ENCODE peak calls at places on chromosomes 12 and 14, in seven cellular contexts. K, F, D, S, J, U and G are unnamed samples.
A peak's percentile ranks its signal among the peaks of the same experiment; 100 is the strongest.

GRCh38 chr12:40254455-40255085 is 29.8 kb downstream of the LRRK2 start:
- DNase-seq in S (no peak), J (no peak), U (no peak), D (no peak), F (no peak), K (peak; percentile 58), G (no peak)

GRCh38 chr12:84174115-84174514 is 738.5 kb downstream of the SLC6A15 start:
- DNase-seq in S (no peak), J (no peak), U (no peak), K (no peak), D (no peak), F (no peak), G (no peak)

GRCh38 chr14:34711169-34711568 is 3.2 kb downstream of the CFL2 start:
- DNase-seq in S (peak; percentile 70), K (peak; percentile 71), J (no peak), D (peak; percentile 67), U (peak; percentile 33), F (peak; percentile 92), G (peak; percentile 73)

GRCh38 chr14:55052259-55052930 is 948 bp downstream of the MAPK1IP1L start:
- DNase-seq in D (peak; percentile 32), S (peak; percentile 38), U (peak; percentile 33), J (no peak), F (peak; percentile 20), K (peak; percentile 39), G (peak; percentile 48)

GRCh38 chr12:1013618-1014489 is 22.8 kb downstream of the ERC1 start:
- DNase-seq in D (no peak), F (peak; percentile 90), K (peak; percentile 95), U (peak; percentile 65), J (no peak), S (no peak), G (no peak)

GRCh38 chr14:103312006-103312635 is 21.9 kb upstream of the EIF5 start:
- DNase-seq in U (no peak), J (no peak), D (no peak), S (no peak), K (no peak), F (no peak), G (no peak)

GRCh38 chr14:31949709-31950108 is 127.4 kb upstream of the ARHGAP5 start:
- DNase-seq in D (no peak), J (no peak), K (peak; percentile 91), F (peak; percentile 32), S (no peak), U (peak; percentile 88), G (no peak)

GRCh38 chr14:102693006-102693755 is 84.1 kb upstream of the TRAF3 start:
- DNase-seq in K (no peak), S (no peak), J (no peak), F (no peak), U (no peak), D (no peak), G (no peak)

GRCh38 chr14:42224053-42224888 is 617.6 kb downstream of the LRFN5 start:
- DNase-seq in S (no peak), K (peak; percentile 67), D (peak; percentile 24), F (peak; percentile 80), J (peak; percentile 66), U (peak; percentile 90), G (peak; percentile 9)

GRCh38 chr12:12381982-12382381 is 25.1 kb downstream of the BORCS5 start:
- DNase-seq in S (no peak), K (no peak), D (no peak), U (no peak), F (no peak), J (no peak), G (no peak)

GRCh38 chr12:15627995-15628945 is 160.9 kb downstream of the EPS8 start:
- DNase-seq in U (no peak), F (peak; percentile 76), D (no peak), J (no peak), K (no peak), S (no peak), G (no peak)

GRCh38 chr14:23629831-23630396 is 6.2 kb upstream of the DHRS2 start:
- DNase-seq in S (no peak), J (no peak), F (no peak), U (peak; percentile 43), D (no peak), K (peak; percentile 12), G (no peak)

GRCh38 chr14:67240168-67240932 is 885 bp upstream of the PALS1 start:
- DNase-seq in U (peak; percentile 67), D (peak; percentile 25), F (peak; percentile 7), S (peak; percentile 16), K (peak; percentile 53), J (peak; percentile 70), G (peak; percentile 13)

GRCh38 chr12:123106640-123107359 is 44.1 kb downstream of the PITPNM2 start:
- DNase-seq in S (peak; percentile 78), U (peak; percentile 39), F (no peak), K (no peak), J (no peak), D (peak; percentile 75), G (no peak)

GRCh38 chr12:82688619-82689018 is 1.9 kb downstream of the TMTC2 start:
- DNase-seq in D (no peak), S (no peak), J (no peak), U (no peak), K (no peak), F (no peak), G (no peak)

GRCh38 chr12:65490193-65490592 is 211.7 kb downstream of the MSRB3 start:
- DNase-seq in K (no peak), S (no peak), D (no peak), F (no peak), U (peak; percentile 35), J (peak; percentile 27), G (no peak)

GRCh38 chr14:100069161-100069800 is 4.1 kb downstream of the EVL start:
- DNase-seq in U (no peak), D (no peak), S (no peak), F (no peak), K (no peak), J (no peak), G (no peak)

GRCh38 chr14:103165323-103165722 is 42.1 kb downstream of the TNFAIP2 start:
- DNase-seq in D (no peak), K (no peak), F (no peak), U (no peak), J (no peak), S (no peak), G (no peak)

GRCh38 chr12:107912421-107913004 is 138.0 kb downstream of the ASCL4 start:
- DNase-seq in K (peak; percentile 46), S (peak; percentile 81), U (peak; percentile 55), D (peak; percentile 87), J (peak; percentile 53), F (peak; percentile 25), G (peak; percentile 79)

DNA sequence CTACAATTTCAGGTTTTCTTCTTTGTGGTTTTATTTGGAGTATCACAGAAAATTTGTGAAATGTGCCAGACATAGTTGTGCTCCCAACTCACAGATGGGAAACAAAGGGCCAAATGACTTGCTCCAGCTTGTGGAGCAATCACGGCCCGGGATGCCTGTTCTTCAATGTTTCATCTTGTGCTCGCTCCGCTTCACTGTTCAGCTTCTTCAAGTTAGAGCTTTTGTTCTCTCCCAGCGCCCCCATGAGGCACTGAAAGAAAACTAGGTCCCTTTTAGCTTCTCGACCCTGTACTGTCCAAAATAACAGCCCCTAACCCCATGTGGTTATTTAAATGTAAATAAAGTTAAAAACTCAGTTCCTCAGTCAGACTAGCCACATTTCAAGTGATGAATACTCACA is 187.9 kb upstream of the STXBP6 start:
- DNase-seq in F (peak; percentile 7), D (no peak), S (no peak), J (peak; percentile 18), U (no peak), K (peak; percentile 24), G (no peak)
- TF ChIP-seq CTCF in F (no peak), D (no peak), S (no peak), J (no peak), U (no peak), K (no peak), G (peak; percentile 5)

DNA sequence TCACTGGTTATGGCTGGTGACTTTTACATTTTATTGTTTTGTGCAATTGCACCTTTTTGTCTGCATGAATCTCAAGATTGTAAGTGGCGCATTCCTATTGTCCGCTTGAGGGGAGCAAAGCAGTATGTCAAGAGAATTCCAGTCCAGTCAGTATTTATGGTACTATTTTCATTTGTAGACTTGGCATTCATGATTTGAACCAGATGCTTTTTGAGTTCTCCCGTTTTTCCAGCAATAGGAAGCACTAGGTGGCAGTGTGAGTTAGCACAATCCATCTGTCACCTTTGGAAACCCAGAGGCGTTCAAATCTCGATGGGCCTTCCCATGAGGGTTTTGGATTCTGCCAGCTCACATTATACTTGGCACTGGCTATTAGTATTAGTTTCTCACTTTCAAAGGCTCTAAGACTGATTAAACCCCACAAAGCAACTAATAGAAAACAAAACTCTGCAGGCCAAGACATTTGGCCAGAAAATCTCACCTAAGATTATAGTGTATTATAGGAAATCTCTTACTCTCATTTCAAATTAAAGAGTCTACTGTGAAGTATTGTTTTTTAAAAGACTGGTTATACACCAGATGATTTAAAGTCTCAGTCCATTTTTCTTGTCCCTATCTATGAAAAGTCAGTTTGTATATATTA is 2.2 kb downstream of the DACT1 start:
- DNase-seq in F (peak; percentile 90), K (peak; percentile 69), D (no peak), U (peak; percentile 96), J (peak; percentile 53), S (peak; percentile 58), G (peak; percentile 41)
- TF ChIP-seq CTCF in F (peak; percentile 78), K (peak; percentile 76), D (peak; percentile 32), U (peak; percentile 100), J (peak; percentile 33), S (peak; percentile 41), G (peak; percentile 30)

DNA sequence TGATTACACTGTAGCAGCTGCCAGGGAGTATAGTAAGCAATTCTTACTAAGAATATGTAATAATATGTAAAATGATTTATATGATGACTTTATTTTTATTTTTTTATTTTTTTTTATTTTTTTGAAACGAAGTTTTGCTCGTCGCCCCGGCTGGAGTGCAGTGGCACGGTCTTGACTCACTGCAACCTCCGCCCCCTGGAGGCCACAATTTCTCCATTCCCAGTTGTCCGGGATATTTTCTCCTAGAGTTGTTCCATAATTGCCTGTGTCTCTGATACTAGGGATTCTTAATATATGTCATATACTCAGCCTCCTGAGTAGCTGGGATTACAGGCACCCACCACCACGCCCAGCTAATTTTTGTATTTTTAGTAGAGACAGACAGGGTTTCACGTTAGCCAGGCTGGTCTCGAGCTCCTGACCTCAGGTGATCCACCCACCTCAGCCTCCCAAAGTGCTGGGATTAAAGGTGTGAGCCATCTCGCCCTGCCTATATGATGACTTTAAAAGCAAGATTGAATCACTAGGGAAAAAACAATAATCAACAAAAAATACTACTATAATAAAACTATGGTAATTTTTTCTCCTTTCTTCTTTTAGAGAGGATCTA is 12.2 kb upstream of the ITPR2 start:
- DNase-seq in D (no peak), K (peak; percentile 46), J (peak; percentile 66), S (no peak), U (peak; percentile 78), F (peak; percentile 57), G (no peak)
- TF ChIP-seq CTCF in D (peak; percentile 66), K (peak; percentile 57), J (peak; percentile 50), S (no peak), U (peak; percentile 70), F (peak; percentile 63), G (peak; percentile 46)

DNA sequence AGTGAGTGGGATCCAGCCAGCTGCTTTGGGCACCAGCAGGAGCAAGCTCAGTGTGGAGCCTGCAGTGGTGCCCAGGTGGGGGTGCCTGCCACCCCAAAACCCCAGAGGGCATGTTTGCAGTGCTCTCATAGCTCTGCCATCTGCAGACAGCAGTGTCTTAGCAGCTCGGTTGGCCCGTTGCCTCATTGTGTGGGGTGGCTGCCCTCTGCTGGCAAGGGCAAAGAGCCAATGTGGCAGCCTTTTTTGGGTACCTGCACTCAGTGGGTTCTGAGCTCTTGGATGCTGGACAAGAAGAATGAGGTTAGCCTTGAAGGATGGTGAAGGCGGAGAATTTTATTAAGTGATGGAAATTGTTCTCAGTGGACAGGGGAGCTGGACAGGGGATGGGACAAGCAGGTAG is 52.3 kb downstream of the NEUROD4 start:
- DNase-seq in F (peak; percentile 15), J (peak; percentile 77), D (peak; percentile 43), U (peak; percentile 71), S (peak; percentile 36), K (peak; percentile 63), G (peak; percentile 34)
- TF ChIP-seq CTCF in F (peak; percentile 34), J (peak; percentile 56), D (peak; percentile 86), U (peak; percentile 80), S (peak; percentile 68), K (peak; percentile 64), G (peak; percentile 87)

GRCh38 chr14:96104469-96105057 is 65.4 kb downstream of the C14orf132 start:
- DNase-seq in J (peak; percentile 50), F (peak; percentile 100), K (peak; percentile 64), S (no peak), D (peak; percentile 46), U (peak; percentile 22), G (peak; percentile 36)
- TF ChIP-seq CTCF in J (no peak), F (no peak), K (no peak), S (no peak), D (no peak), U (no peak), G (no peak)